ENCODE peak calls at places on chromosomes 12 and 14, in seven cellular contexts. M is cardiac muscle cell, Q is aorta, R is K562, G is uterus, B is body of pancreas, O is PC-3. A is an unnamed sample.

GRCh38 chr14:58488550-58488949 is 61.0 kb downstream of the KIAA0586 start:
- DNase-seq in B (no peak), Q (no peak), M (peak), G (no peak), R (no peak), O (peak), A (no peak)

GRCh38 chr12:77965790-77966189 is 135.1 kb downstream of the NAV3 start:
- DNase-seq in B (no peak), M (peak), Q (no peak), R (no peak), G (no peak), O (no peak), A (no peak)

GRCh38 chr12:94875525-94875924 is 128.0 kb downstream of the NDUFA12 start:
- DNase-seq in B (no peak), O (peak), G (no peak), M (peak), Q (no peak), R (peak), A (no peak)

GRCh38 chr12:120468846-120469449 is 600 bp downstream of the SRSF9 start:
- DNase-seq in R (peak), O (no peak), M (no peak), G (peak), B (peak), Q (peak), A (peak)

GRCh38 chr12:44157359-44157758 is 321.5 kb downstream of the TMEM117 start:
- DNase-seq in Q (no peak), G (no peak), B (no peak), R (no peak), O (no peak), M (no peak), A (no peak)

GRCh38 chr12:61095131-61095530 is 1165.1 kb upstream of the USP15 start:
- DNase-seq in Q (no peak), R (no peak), M (no peak), O (peak), G (no peak), B (no peak), A (no peak)

GRCh38 chr14:71119075-71119474 is 211.8 kb downstream of the PCNX1 start:
- DNase-seq in B (no peak), R (no peak), M (no peak), G (no peak), O (peak), Q (no peak), A (no peak)

GRCh38 chr12:38875571-38876228 is 29.7 kb downstream of the CPNE8 start:
- DNase-seq in Q (no peak), B (no peak), O (no peak), R (no peak), M (no peak), G (no peak), A (no peak)

GRCh38 chr14:87712386-87713113 is 280.4 kb downstream of the GALC start:
- DNase-seq in R (no peak), B (no peak), Q (no peak), M (no peak), O (no peak), G (peak), A (no peak)

GRCh38 chr12:85350356-85350755 is 70.3 kb downstream of the ALX1 start:
- DNase-seq in R (no peak), M (no peak), B (no peak), Q (no peak), G (no peak), O (no peak), A (no peak)

GRCh38 chr12:132285991-132286681 is 43.3 kb downstream of the GALNT9 start:
- DNase-seq in R (no peak), B (peak), O (peak), M (peak), G (no peak), Q (peak), A (peak)

GRCh38 chr12:131850856-131851559 is 22.8 kb downstream of the MMP17 start:
- DNase-seq in R (no peak), B (peak), O (no peak), M (no peak), G (no peak), Q (no peak), A (no peak)

GRCh38 chr14:51953996-51954395 is 35.4 kb upstream of the RTRAF start:
- DNase-seq in M (no peak), Q (no peak), B (no peak), R (no peak), O (no peak), G (no peak), A (no peak)

GRCh38 chr12:56034586-56035332 is 7.0 kb upstream of the RPS26 start:
- DNase-seq in B (no peak), O (no peak), G (no peak), R (no peak), Q (no peak), M (no peak), A (no peak)

GRCh38 chr12:1013618-1014489 is 22.8 kb downstream of the ERC1 start:
- DNase-seq in G (no peak), Q (no peak), R (no peak), O (peak), M (peak), B (no peak), A (no peak)

GRCh38 chr14:23284654-23285529 is 1.0 kb downstream of the HOMEZ start:
- DNase-seq in R (no peak), B (no peak), G (peak), M (peak), O (no peak), Q (no peak), A (no peak)

GRCh38 chr14:32203928-32204357 is 874 bp upstream of the RNU6-8 start:
- DNase-seq in B (peak), G (peak), Q (no peak), M (peak), R (peak), O (peak), A (no peak)

GRCh38 chr12:90896164-90896563 is 58.8 kb downstream of the CCER1 start:
- DNase-seq in R (no peak), G (no peak), Q (no peak), O (peak), B (no peak), M (peak), A (no peak)

GRCh38 chr12:54572881-54573280 is 15.6 kb downstream of the PPP1R1A start:
- DNase-seq in M (no peak), B (no peak), R (peak), G (no peak), Q (no peak), O (no peak), A (no peak)

GRCh38 chr14:53954551-53955233 is 1.9 kb downstream of the BMP4 start:
- DNase-seq in Q (peak), G (no peak), M (peak), O (peak), B (no peak), R (no peak), A (peak)

GRCh38 chr12:89160716-89161123 is 191.6 kb downstream of the DUSP6 start:
- DNase-seq in G (peak), M (peak), Q (peak), B (peak), O (peak), R (peak), A (peak)

GRCh38 chr12:26863515-26863914 is 30.5 kb upstream of the ITPR2 start:
- DNase-seq in B (no peak), R (no peak), M (peak), Q (no peak), O (peak), G (no peak), A (no peak)

GRCh38 chr14:106442857-106443256 is 916.5 kb downstream of the TMEM121 start:
- DNase-seq in M (no peak), B (no peak), G (no peak), Q (no peak), O (no peak), R (peak), A (no peak)

GRCh38 chr14:52848626-52849025 is 57.2 kb upstream of the GNPNAT1 start:
- DNase-seq in O (no peak), B (no peak), G (no peak), M (no peak), Q (no peak), R (no peak), A (no peak)

GRCh38 chr12:6494351-6494743 is 445 bp downstream of the NCAPD2 start:
- DNase-seq in M (no peak), R (no peak), O (no peak), B (no peak), G (no peak), Q (no peak), A (no peak)

GRCh38 chr14:101854366-101854765 is 92.9 kb downstream of the PPP2R5C start:
- DNase-seq in G (no peak), O (no peak), M (peak), R (no peak), Q (no peak), B (no peak), A (no peak)

GRCh38 chr14:59187802-59188460 is 536 bp upstream of the DAAM1 start:
- DNase-seq in G (peak), Q (peak), O (peak), B (peak), M (no peak), R (peak), A (peak)

GRCh38 chr14:39168591-39168990 is 1.5 kb downstream of the TRAPPC6B start:
- DNase-seq in G (no peak), B (no peak), R (no peak), Q (no peak), O (no peak), M (no peak), A (no peak)

GRCh38 chr12:45122776-45123380 is 72.0 kb upstream of the DBX2 start:
- DNase-seq in M (peak), Q (no peak), O (peak), B (no peak), R (peak), G (no peak), A (no peak)

GRCh38 chr12:40691913-40692616 is at the start of gene CNTN1:
- DNase-seq in Q (peak), R (peak), O (no peak), G (peak), M (peak), B (peak), A (no peak)

GRCh38 chr12:120231316-120232011 is 30.6 kb upstream of the RPLP0 start:
- DNase-seq in R (peak), B (peak), O (peak), Q (peak), M (peak), G (peak), A (no peak)

GRCh38 chr14:101408077-101408831 is 153.0 kb upstream of the DIO3 start:
- DNase-seq in R (no peak), G (peak), O (peak), B (no peak), M (peak), Q (no peak), A (no peak)

GRCh38 chr14:88232783-88233182 is 90.3 kb downstream of the KCNK10 start:
- DNase-seq in M (no peak), B (no peak), Q (no peak), G (no peak), R (no peak), O (no peak), A (no peak)

GRCh38 chr14:24694680-24695079 is 60.7 kb upstream of the GZMB start:
- DNase-seq in G (no peak), M (no peak), Q (no peak), B (no peak), O (no peak), R (no peak), A (no peak)

GRCh38 chr12:56216461-56216860 is 5.3 kb downstream of the RNF41 start:
- DNase-seq in M (no peak), O (no peak), Q (no peak), R (no peak), G (no peak), B (no peak), A (no peak)

GRCh38 chr14:102573591-102574046 is 18.8 kb upstream of the RCOR1 start:
- DNase-seq in M (no peak), Q (no peak), R (no peak), O (no peak), B (no peak), G (no peak), A (no peak)

DNA sequence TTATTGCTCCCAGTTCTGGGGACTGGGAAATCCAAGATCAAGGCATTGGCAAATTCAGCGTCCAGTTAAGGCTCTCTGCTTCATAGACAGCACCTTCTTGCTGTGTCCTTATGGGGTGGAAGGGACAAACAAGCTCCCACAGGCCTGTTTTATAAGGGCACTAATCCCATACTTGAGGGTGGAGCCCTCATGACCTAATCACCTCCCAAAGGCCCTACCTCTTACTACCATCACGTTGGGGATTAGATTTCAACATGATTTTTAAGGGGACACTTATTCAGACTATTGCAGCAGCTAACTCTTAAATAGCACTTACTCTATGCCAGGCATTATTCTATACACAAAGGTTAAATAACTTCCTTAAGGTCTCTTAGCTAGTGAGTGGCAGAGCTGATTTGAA is 17.3 kb downstream of the TOGARAM1 start:
- DNase-seq in G (no peak), R (no peak), M (no peak), B (no peak), Q (no peak), O (no peak), A (no peak)
- H3K27ac ChIP-seq in G (no peak), R (no peak), M (peak), B (no peak), Q (no peak), O (no peak), A (peak)

GRCh38 chr12:114403690-114404450 is 2.1 kb downstream of the TBX5 start:
- DNase-seq in O (no peak), Q (no peak), B (no peak), R (no peak), G (no peak), M (peak), A (peak)

GRCh38 chr12:114405199-114405448 is 820 bp downstream of the TBX5 start:
- DNase-seq in B (no peak), M (peak), O (no peak), R (no peak), G (no peak), Q (no peak), A (no peak)

GRCh38 chr12:114403044-114403689 is 2.8 kb downstream of the TBX5 start:
- DNase-seq in M (peak), Q (no peak), O (no peak), G (no peak), B (no peak), R (no peak), A (peak)

GRCh38 chr12:114405449-114406271 is at the start of gene TBX5:
- DNase-seq in R (no peak), Q (no peak), O (no peak), M (peak), G (no peak), B (no peak), A (no peak)

GRCh38 chr12:114404451-114405198 is 1.3 kb downstream of the TBX5 start:
- DNase-seq in G (no peak), M (peak), B (no peak), O (no peak), R (no peak), Q (no peak), A (no peak)
- H3K4me3 ChIP-seq in G (no peak), M (peak), B (no peak), O (no peak), R (no peak), Q (no peak), A (peak)

DNA sequence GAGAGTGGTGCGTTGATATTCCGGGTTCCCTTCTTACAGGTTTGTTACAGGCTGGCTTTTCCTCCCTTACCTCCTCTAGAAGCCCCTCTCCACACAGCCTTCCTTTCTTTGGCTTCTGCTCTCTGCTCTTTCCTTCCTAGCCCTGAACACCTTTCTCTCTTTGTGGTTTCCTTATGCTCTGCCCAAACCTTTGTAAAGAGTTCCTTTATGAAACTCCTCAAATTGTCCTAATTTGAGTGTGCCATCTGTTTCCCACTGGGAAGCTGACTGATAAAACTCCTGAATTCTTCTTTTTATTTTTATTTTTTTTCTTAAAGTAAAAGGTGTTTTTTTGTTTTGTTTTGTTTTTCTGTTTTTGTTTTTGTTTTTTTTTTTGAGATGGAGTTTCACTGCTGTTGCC is 60.1 kb upstream of the OTX2 start:
- DNase-seq in M (no peak), B (no peak), O (no peak), Q (no peak), G (no peak), R (no peak), A (no peak)
- H3K27ac ChIP-seq in M (no peak), B (no peak), O (no peak), Q (no peak), G (no peak), R (no peak), A (no peak)

GRCh38 chr12:48980953-48981756 is 3.0 kb downstream of the WNT1 start:
- DNase-seq in R (no peak), O (no peak), Q (peak), G (no peak), B (no peak), M (no peak), A (no peak)
- H3K4me3 ChIP-seq in R (no peak), O (peak), Q (no peak), G (no peak), B (no peak), M (peak), A (peak)